ENCODE peak calls at places on chromosomes 16 and 17, in five cellular contexts. D, R, E, U and O are unnamed samples. For H3K27me3, the result is how much of the 10 kb centered on the place peaks cover.

GRCh38 chr16:84501077-84501735 is 3.3 kb downstream of the MEAK7 start:
- DNase-seq in U (peak), E (no peak), D (no peak), R (peak), O (no peak)

GRCh38 chr17:48037036-48037881 is at the start of gene COPZ2:
- DNase-seq in R (peak), E (no peak), U (no peak), D (peak), O (no peak)

GRCh38 chr16:66935319-66936011 is at the start of gene CES2:
- DNase-seq in R (no peak), D (peak), E (no peak), U (peak), O (no peak)

GRCh38 chr17:75313941-75314550 is 24.8 kb upstream of the SLC25A19 start:
- DNase-seq in R (no peak), D (no peak), U (peak), E (no peak), O (no peak)

GRCh38 chr16:81786321-81786720 is 7.2 kb downstream of the PLCG2 start:
- DNase-seq in R (no peak), U (peak), E (no peak), D (no peak), O (no peak)

GRCh38 chr17:69724236-69724635 is 309.7 kb downstream of the MAP2K6 start:
- DNase-seq in D (no peak), U (no peak), E (no peak), R (no peak), O (no peak)

GRCh38 chr17:81423698-81424071 is 28.4 kb downstream of the BAHCC1 start:
- DNase-seq in E (no peak), R (no peak), D (no peak), U (no peak), O (no peak)

GRCh38 chr17:43430936-43431649 is 32.3 kb downstream of the ARL4D start:
- DNase-seq in R (no peak), E (no peak), U (no peak), D (no peak), O (no peak)

GRCh38 chr17:4483012-4483840 is 15.5 kb upstream of the SPNS2 start:
- DNase-seq in E (no peak), D (no peak), U (peak), R (no peak), O (no peak)

GRCh38 chr16:79850348-79850747 is 249.8 kb upstream of the MAF start:
- DNase-seq in D (peak), E (no peak), U (no peak), R (no peak), O (no peak)

GRCh38 chr16:67428146-67428731 is 2.7 kb upstream of the HSD11B2 start:
- DNase-seq in U (peak), R (peak), E (no peak), D (peak), O (no peak)

GRCh38 chr17:5526821-5527598 is 40.6 kb downstream of the MIS12 start:
- DNase-seq in R (no peak), D (peak), U (peak), E (no peak), O (peak)

GRCh38 chr16:78437352-78437968 is 338.0 kb downstream of the WWOX start:
- DNase-seq in E (no peak), D (no peak), R (peak), U (peak), O (no peak)

GRCh38 chr17:69801368-69801767 is 273.7 kb upstream of the KCNJ16 start:
- DNase-seq in U (no peak), E (no peak), D (no peak), R (no peak), O (no peak)

GRCh38 chr16:84266451-84266850 is 26.6 kb upstream of the KCNG4 start:
- DNase-seq in E (no peak), R (no peak), U (peak), D (no peak), O (no peak)

DNA sequence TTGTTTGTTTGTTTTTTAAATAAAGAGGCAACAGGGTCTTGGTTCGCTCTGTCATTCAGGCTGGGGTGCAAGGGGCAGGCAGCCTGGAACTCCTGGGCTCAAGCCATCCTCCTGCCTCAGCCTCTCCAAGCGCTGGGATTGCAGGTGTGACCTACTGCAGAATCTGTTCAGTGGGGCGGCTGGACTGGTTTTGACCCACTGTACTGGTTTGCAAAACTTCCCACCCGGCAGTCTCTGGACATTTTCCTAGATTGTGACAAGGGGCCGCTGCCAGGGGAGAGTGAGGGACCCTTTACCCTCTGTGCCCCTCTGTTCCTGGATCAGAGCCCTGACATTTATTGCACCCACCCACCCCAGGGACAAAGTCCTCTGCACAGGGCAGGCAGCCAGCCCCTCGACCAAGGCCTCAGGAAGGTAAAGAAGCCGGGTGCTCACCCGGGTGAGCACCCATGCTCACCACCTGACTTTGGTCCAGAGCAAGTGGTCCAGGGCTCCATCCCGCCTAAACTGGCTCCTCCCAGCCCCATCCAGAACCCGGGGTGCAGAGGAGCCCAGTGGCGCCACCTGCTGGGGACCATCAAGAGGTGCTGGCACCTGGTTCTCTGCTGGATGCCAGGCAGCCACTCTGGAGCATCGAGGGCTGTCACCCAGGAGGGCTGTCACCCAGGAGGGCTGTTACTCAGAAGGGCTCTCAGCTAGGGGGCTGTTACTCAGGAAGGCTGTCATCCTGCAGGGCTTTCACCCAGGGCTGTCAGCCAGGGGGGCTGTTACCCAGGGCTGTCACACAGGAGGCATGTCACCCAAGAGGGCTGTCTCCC is 98.9 kb downstream of the TNFRSF13B start:
- DNase-seq in D (no peak), E (no peak), R (no peak), U (peak), O (no peak)
- TF ChIP-seq CTCF in D (no peak), E (peak), R (no peak), U (peak), O (peak)

DNA sequence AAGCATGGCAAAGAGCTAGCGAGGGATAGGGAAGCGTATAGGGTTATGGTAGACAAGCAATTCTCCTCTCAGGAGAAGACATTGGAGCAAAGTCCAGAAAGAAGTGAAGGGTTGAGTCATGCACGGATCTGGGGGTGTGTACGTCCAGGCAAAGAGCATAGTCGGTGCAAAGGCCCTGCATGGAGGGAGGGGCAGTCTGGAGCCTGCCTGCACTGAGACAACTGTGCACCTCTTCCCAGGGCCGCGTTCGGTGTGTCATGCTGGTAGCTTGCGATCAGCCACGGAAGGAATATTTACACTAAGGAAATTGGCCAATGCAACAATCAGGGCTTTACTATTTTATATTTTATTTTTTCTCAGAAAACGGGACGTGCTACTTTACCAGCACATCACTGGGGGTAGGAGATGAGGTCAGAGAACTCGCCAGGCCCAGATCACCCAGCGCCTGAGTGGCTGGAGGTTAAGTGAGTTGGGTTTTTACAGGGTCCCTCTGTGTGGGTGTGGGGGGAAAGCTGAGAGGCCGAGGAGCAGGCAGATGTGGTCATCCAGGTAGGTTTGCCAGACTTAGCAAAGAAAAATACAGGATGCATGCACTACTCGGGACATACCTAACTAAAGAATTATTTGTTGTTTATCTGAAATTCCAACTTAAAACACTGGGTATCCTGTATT is 6.7 kb upstream of the B9D1 start:
- DNase-seq in E (no peak), R (peak), U (no peak), D (no peak), O (no peak)
- H3K27me3 ChIP-seq in E (under half), R (under half), U (under half), D (under half), O (under half)

GRCh38 chr16:70779361-70779760 is 21.6 kb downstream of the VAC14 start:
- DNase-seq in R (no peak), U (no peak), D (no peak), E (no peak), O (no peak)

GRCh38 chr16:70777973-70778406 is 23.0 kb downstream of the VAC14 start:
- DNase-seq in U (no peak), R (no peak), D (peak), E (no peak), O (no peak)

GRCh38 chr16:70777496-70777895 is 23.5 kb downstream of the VAC14 start:
- DNase-seq in U (no peak), D (peak), R (no peak), E (no peak), O (no peak)

GRCh38 chr16:70780546-70780945 is 20.4 kb downstream of the VAC14 start:
- DNase-seq in U (no peak), E (no peak), R (no peak), D (no peak), O (no peak)

DNA sequence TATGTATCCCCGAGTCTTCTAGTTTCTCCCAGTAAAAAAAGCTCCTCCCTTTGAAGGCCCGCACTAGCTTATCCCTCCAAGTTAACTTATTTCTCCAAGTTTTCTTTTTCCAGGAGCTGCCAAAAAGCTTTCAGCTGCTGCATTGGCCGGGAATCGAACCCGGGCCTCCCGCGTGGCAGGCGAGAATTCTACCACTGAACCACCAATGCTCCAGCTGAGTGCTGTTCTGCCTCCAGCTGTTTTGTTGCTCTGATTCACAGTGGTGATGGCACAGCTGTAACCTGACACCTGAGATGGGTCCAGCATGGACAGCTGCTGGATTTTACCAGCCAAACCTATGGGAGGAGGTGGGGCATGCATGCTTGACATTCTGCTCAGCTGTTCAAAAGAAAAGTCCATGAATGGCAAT is 22.1 kb downstream of the VAC14 start:
- DNase-seq in R (peak), E (no peak), D (peak), U (peak), O (peak)
- TF ChIP-seq CTCF in R (no peak), E (no peak), D (no peak), U (no peak), O (no peak)

GRCh38 chr16:85645021-85645589 is 32.0 kb downstream of the GSE1 start:
- DNase-seq in U (peak), D (no peak), R (no peak), E (no peak), O (no peak)

GRCh38 chr16:85646976-85647375 is 33.9 kb downstream of the GSE1 start:
- DNase-seq in U (no peak), D (no peak), R (no peak), E (no peak), O (no peak)

GRCh38 chr16:85648070-85648714 is 35.1 kb downstream of the GSE1 start:
- DNase-seq in U (no peak), E (no peak), D (no peak), R (no peak), O (no peak)

GRCh38 chr16:85644093-85644712 is 31.1 kb downstream of the GSE1 start:
- DNase-seq in D (no peak), R (no peak), E (no peak), U (no peak), O (no peak)

GRCh38 chr16:85646358-85646907 is 33.3 kb downstream of the GSE1 start:
- DNase-seq in D (no peak), R (no peak), U (no peak), E (no peak), O (no peak)
- H3K27me3 ChIP-seq in D (under half), R (under half), U (under half), E (under half), O (under half)